ENCODE peak calls at places on chromosomes 11 and 22, in seven cellular contexts. S is stomach, D is fibroblast of the aortic adventitia, B is fibroblast of lung, I is breast epithelium, L is body of pancreas, A is OCI-LY7. Y is an unnamed sample.

GRCh38 chr11:17459211-17459610 is 17.4 kb downstream of the ABCC8 start:
- DNase-seq in S (no peak), D (no peak), B (no peak), I (no peak), L (no peak), A (no peak), Y (no peak)

GRCh38 chr22:24169439-24170058 is 11.7 kb upstream of the SUSD2 start:
- DNase-seq in S (no peak), D (no peak), B (no peak), I (no peak), L (no peak), A (no peak), Y (no peak)

GRCh38 chr11:43989162-43989961 is 46.9 kb downstream of the C11orf96 start:
- DNase-seq in S (no peak), D (peak), B (no peak), I (no peak), L (peak), A (no peak), Y (no peak)

GRCh38 chr11:78943841-78944240 is 369.2 kb upstream of the NARS2 start:
- DNase-seq in S (no peak), D (no peak), B (no peak), I (no peak), L (no peak), A (no peak), Y (no peak)

GRCh38 chr11:122617297-122617696 is 38.2 kb upstream of the UBASH3B start:
- DNase-seq in S (no peak), D (no peak), B (no peak), I (no peak), L (no peak), A (no peak), Y (no peak)

GRCh38 chr22:50507421-50507990 is at the start of gene LMF2:
- DNase-seq in S (peak), D (no peak), B (no peak), I (peak), L (peak), A (peak), Y (no peak)

GRCh38 chr22:41249442-41249841 is 8.7 kb upstream of the CHADL start:
- DNase-seq in S (no peak), D (no peak), B (no peak), I (no peak), L (no peak), A (no peak), Y (no peak)

GRCh38 chr11:15663778-15664218 is 549.1 kb downstream of the INSC start:
- DNase-seq in S (no peak), D (no peak), B (no peak), I (no peak), L (no peak), A (no peak), Y (no peak)

GRCh38 chr11:46363455-46363920 is 16.2 kb downstream of the DGKZ start:
- DNase-seq in S (no peak), D (no peak), B (peak), I (peak), L (no peak), A (no peak), Y (no peak)

GRCh38 chr22:27252282-27253049 is 549.1 kb downstream of the MN1 start:
- DNase-seq in S (no peak), D (peak), B (peak), I (no peak), L (peak), A (no peak), Y (no peak)

GRCh38 chr22:39362271-39362670 is 12.5 kb downstream of the SYNGR1 start:
- DNase-seq in S (no peak), D (no peak), B (no peak), I (no peak), L (no peak), A (no peak), Y (no peak)

GRCh38 chr11:104637652-104638170 is 260.5 kb downstream of the CASP12 start:
- DNase-seq in S (no peak), D (no peak), B (no peak), I (no peak), L (no peak), A (no peak), Y (no peak)

GRCh38 chr11:119066481-119066880 is 1.1 kb upstream of the VPS11 start:
- DNase-seq in S (no peak), D (no peak), B (no peak), I (no peak), L (no peak), A (no peak), Y (no peak)

GRCh38 chr11:59283825-59284772 is 71.4 kb upstream of the MPEG1 start:
- DNase-seq in S (peak), D (peak), B (peak), I (no peak), L (peak), A (peak), Y (peak)

GRCh38 chr22:35315855-35316745 is 16.4 kb downstream of the TOM1 start:
- DNase-seq in S (no peak), D (no peak), B (no peak), I (peak), L (no peak), A (no peak), Y (no peak)

GRCh38 chr11:122271167-122271566 is 155.2 kb upstream of the BLID start:
- DNase-seq in S (no peak), D (no peak), B (no peak), I (no peak), L (peak), A (no peak), Y (no peak)

GRCh38 chr22:36470994-36471331 is 10.5 kb downstream of the TXN2 start:
- DNase-seq in S (no peak), D (no peak), B (peak), I (no peak), L (no peak), A (no peak), Y (no peak)

GRCh38 chr11:66568124-66568916 is at the start of gene CTSF:
- DNase-seq in S (peak), D (peak), B (peak), I (peak), L (peak), A (no peak), Y (no peak)

GRCh38 chr11:128728767-128729587 is 35.1 kb downstream of the FLI1 start:
- DNase-seq in S (no peak), D (no peak), B (no peak), I (no peak), L (no peak), A (peak), Y (no peak)

GRCh38 chr11:132793831-132794230 is 738.5 kb downstream of the OPCML start:
- DNase-seq in S (no peak), D (no peak), B (no peak), I (no peak), L (no peak), A (no peak), Y (no peak)

GRCh38 chr22:37563153-37564081 is 3.1 kb downstream of the CDC42EP1 start:
- DNase-seq in S (peak), D (peak), B (peak), I (peak), L (peak), A (no peak), Y (no peak)

GRCh38 chr22:26403827-26404226 is 25.2 kb upstream of the ASPHD2 start:
- DNase-seq in S (no peak), D (no peak), B (no peak), I (no peak), L (no peak), A (no peak), Y (no peak)

GRCh38 chr11:18064035-18064434 is 18.0 kb upstream of the TPH1 start:
- DNase-seq in S (no peak), D (no peak), B (no peak), I (no peak), L (peak), A (no peak), Y (no peak)

GRCh38 chr11:95150977-95151684 is 61.5 kb downstream of the ENDOD1 start:
- DNase-seq in S (peak), D (peak), B (peak), I (peak), L (peak), A (peak), Y (peak)

GRCh38 chr11:120608760-120609211 is 97.2 kb downstream of the GRIK4 start:
- DNase-seq in S (no peak), D (peak), B (peak), I (no peak), L (peak), A (no peak), Y (no peak)

GRCh38 chr11:121570453-121570852 is 117.7 kb upstream of the SORL1-AS1 start:
- DNase-seq in S (no peak), D (no peak), B (no peak), I (no peak), L (no peak), A (no peak), Y (no peak)

GRCh38 chr11:76217653-76218160 is 11.4 kb upstream of the WNT11 start:
- DNase-seq in S (no peak), D (no peak), B (no peak), I (no peak), L (no peak), A (no peak), Y (no peak)

GRCh38 chr11:41613321-41613720 is 153.9 kb upstream of the LRRC4C start:
- DNase-seq in S (no peak), D (peak), B (peak), I (no peak), L (no peak), A (no peak), Y (no peak)

GRCh38 chr11:80048513-80048912 is 607.7 kb upstream of the TENM4 start:
- DNase-seq in S (no peak), D (no peak), B (no peak), I (no peak), L (no peak), A (no peak), Y (no peak)

GRCh38 chr11:32433249-32434115 is 1.9 kb downstream of the WT1 start:
- DNase-seq in S (no peak), D (no peak), B (no peak), I (no peak), L (no peak), A (no peak), Y (no peak)

GRCh38 chr11:59172345-59173079 is 580 bp downstream of the DTX4 start:
- DNase-seq in S (peak), D (no peak), B (no peak), I (no peak), L (peak), A (peak), Y (peak)

GRCh38 chr11:84243629-84244263 is 957.6 kb upstream of the CCDC90B start:
- DNase-seq in S (no peak), D (no peak), B (no peak), I (no peak), L (no peak), A (no peak), Y (peak)

GRCh38 chr22:16601437-16602223 is 9.0 kb upstream of the CCT8L2 start:
- DNase-seq in S (no peak), D (peak), B (no peak), I (no peak), L (peak), A (no peak), Y (no peak)

GRCh38 chr11:69183613-69184012 is 27.9 kb downstream of the SMIM38 start:
- DNase-seq in S (no peak), D (no peak), B (no peak), I (no peak), L (no peak), A (no peak), Y (peak)

GRCh38 chr22:34781676-34782075 is 284.3 kb upstream of the ISX start:
- DNase-seq in S (no peak), D (no peak), B (no peak), I (no peak), L (no peak), A (no peak), Y (no peak)

GRCh38 chr11:25566298-25567200 is 765.4 kb upstream of the ANO3 start:
- DNase-seq in S (no peak), D (peak), B (peak), I (no peak), L (peak), A (no peak), Y (no peak)

GRCh38 chr11:79440451-79441158 is at the start of gene TENM4:
- DNase-seq in S (peak), D (peak), B (peak), I (peak), L (peak), A (no peak), Y (no peak)

GRCh38 chr11:103322861-103323260 is 213.6 kb downstream of the DYNC2H1 start:
- DNase-seq in S (no peak), D (peak), B (no peak), I (no peak), L (no peak), A (no peak), Y (no peak)

GRCh38 chr11:103327721-103328120 is 218.5 kb downstream of the DYNC2H1 start:
- DNase-seq in S (no peak), D (peak), B (peak), I (no peak), L (no peak), A (no peak), Y (no peak)

GRCh38 chr11:103325686-103326069 is 216.5 kb downstream of the DYNC2H1 start:
- DNase-seq in S (no peak), D (no peak), B (no peak), I (no peak), L (no peak), A (no peak), Y (no peak)

GRCh38 chr11:103326070-103326794 is 217.0 kb downstream of the DYNC2H1 start:
- DNase-seq in S (no peak), D (peak), B (peak), I (no peak), L (peak), A (peak), Y (peak)
- TF ChIP-seq CTCF in S (peak), D (peak), B (peak), I (peak), L (peak), A (peak), Y (peak)

GRCh38 chr22:46052801-46053562 is 76.0 kb upstream of the WNT7B start:
- DNase-seq in S (peak), D (peak), B (peak), I (peak), L (peak), A (peak), Y (no peak)
- H3K4me3 ChIP-seq in S (peak), D (peak), B (peak), I (peak), L (peak), A (peak), Y (no peak)

DNA sequence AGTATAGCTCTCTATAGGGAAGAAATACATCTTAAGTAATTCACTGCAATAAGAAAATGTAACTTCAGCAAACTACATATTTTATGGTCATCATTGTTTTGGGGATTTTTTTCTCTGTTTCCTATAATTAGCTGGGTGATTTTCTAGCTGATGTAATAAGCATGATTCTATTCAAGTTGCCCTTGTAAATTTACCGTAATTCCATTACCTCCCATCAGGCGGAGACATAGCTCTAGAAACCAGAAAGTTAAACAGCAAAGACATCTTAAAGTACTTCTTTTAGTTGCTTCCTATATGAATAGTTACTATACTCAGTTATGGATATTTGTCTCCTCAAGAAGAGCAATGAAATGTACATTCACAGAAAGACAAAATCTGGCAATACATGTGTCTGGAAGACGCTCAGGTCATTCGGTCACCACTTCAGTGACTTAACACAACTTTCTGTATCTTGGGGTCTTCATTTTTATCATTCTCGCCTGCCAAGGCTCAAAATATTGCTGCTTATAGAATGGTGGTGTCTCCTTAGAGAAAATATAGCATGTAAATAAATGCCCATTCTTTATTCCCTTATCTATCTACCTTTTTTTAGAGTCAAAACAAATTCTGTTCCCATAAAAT is 239.9 kb upstream of the ZC3H12C start:
- DNase-seq in S (no peak), D (peak), B (peak), I (no peak), L (no peak), A (peak), Y (peak)
- TF ChIP-seq CTCF in S (no peak), D (peak), B (peak), I (no peak), L (peak), A (peak), Y (peak)

DNA sequence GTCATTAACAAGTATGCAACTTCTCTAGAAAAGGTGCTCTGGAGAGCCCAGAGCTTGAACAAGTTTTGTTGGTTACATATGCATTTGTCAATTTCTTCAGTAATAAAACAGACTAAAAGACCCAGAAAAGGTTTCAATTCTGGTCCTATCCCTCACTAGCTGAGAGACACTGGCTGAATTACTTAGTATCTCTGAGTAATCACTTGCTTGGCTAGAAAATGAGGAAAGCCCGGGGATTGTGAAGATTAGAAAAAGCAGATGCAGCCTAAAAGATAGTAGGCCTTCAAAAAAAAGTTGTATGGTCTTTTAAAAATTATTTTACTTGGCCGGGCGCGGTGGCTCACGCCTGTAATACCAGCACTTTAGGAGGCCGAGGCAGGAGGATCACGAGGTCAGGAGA is 41.2 kb downstream of the MAPK1 start:
- DNase-seq in S (no peak), D (no peak), B (no peak), I (no peak), L (no peak), A (no peak), Y (no peak)
- H3K4me3 ChIP-seq in S (no peak), D (no peak), B (no peak), I (no peak), L (no peak), A (no peak), Y (no peak)

GRCh38 chr11:10158461-10158860 is 135.6 kb downstream of the SBF2 start:
- DNase-seq in S (no peak), D (no peak), B (no peak), I (no peak), L (no peak), A (no peak), Y (no peak)
- TF ChIP-seq CTCF in S (no peak), D (no peak), B (no peak), I (no peak), L (no peak), A (no peak), Y (no peak)

GRCh38 chr11:123742334-123742733 is 874 bp upstream of the ZNF202 start:
- DNase-seq in S (no peak), D (no peak), B (no peak), I (no peak), L (no peak), A (no peak), Y (no peak)
- H3K4me3 ChIP-seq in S (peak), D (peak), B (peak), I (peak), L (no peak), A (peak), Y (peak)

GRCh38 chr11:131584694-131585592 is 214.5 kb downstream of the NTM start:
- DNase-seq in S (no peak), D (no peak), B (no peak), I (no peak), L (no peak), A (peak), Y (no peak)

GRCh38 chr11:131582021-131582531 is 211.7 kb downstream of the NTM start:
- DNase-seq in S (no peak), D (no peak), B (no peak), I (no peak), L (no peak), A (no peak), Y (no peak)

GRCh38 chr11:131580466-131580865 is 210.1 kb downstream of the NTM start:
- DNase-seq in S (no peak), D (no peak), B (peak), I (no peak), L (no peak), A (no peak), Y (no peak)

GRCh38 chr11:131581006-131581405 is 210.6 kb downstream of the NTM start:
- DNase-seq in S (no peak), D (no peak), B (peak), I (no peak), L (no peak), A (no peak), Y (no peak)

GRCh38 chr11:131583823-131584222 is 213.4 kb downstream of the NTM start:
- DNase-seq in S (no peak), D (no peak), B (no peak), I (no peak), L (no peak), A (no peak), Y (no peak)
- TF ChIP-seq CTCF in S (no peak), D (no peak), B (no peak), I (no peak), L (no peak), A (no peak), Y (no peak)

GRCh38 chr11:4026389-4026788 is 68.2 kb upstream of the RRM1 start:
- DNase-seq in S (no peak), D (no peak), B (no peak), I (no peak), L (no peak), A (no peak), Y (no peak)
- H3K4me3 ChIP-seq in S (no peak), D (no peak), B (no peak), I (no peak), L (no peak), A (no peak), Y (no peak)

GRCh38 chr22:49150801-49151221 is 676.9 kb downstream of the BRD1 start:
- DNase-seq in S (peak), D (no peak), B (no peak), I (no peak), L (no peak), A (no peak), Y (no peak)

GRCh38 chr22:49147617-49148175 is 680.0 kb downstream of the BRD1 start:
- DNase-seq in S (no peak), D (no peak), B (no peak), I (no peak), L (no peak), A (no peak), Y (no peak)

GRCh38 chr22:49147171-49147570 is 680.5 kb downstream of the BRD1 start:
- DNase-seq in S (no peak), D (no peak), B (no peak), I (no peak), L (no peak), A (no peak), Y (no peak)

GRCh38 chr22:49149721-49150608 is 677.7 kb downstream of the BRD1 start:
- DNase-seq in S (no peak), D (no peak), B (no peak), I (no peak), L (no peak), A (no peak), Y (no peak)

GRCh38 chr22:49148895-49149418 is 678.7 kb downstream of the BRD1 start:
- DNase-seq in S (no peak), D (no peak), B (no peak), I (no peak), L (no peak), A (peak), Y (no peak)
- TF ChIP-seq CTCF in S (no peak), D (no peak), B (no peak), I (no peak), L (no peak), A (peak), Y (no peak)

GRCh38 chr11:1873048-1873812 is 18.5 kb downstream of the PRR33 start:
- DNase-seq in S (no peak), D (peak), B (peak), I (no peak), L (no peak), A (no peak), Y (no peak)
- H3K4me3 ChIP-seq in S (peak), D (no peak), B (no peak), I (peak), L (no peak), A (no peak), Y (no peak)

Y was measured in GM12864.